ENCODE peak calls at places on chromosomes 7 and 10, in eight cellular contexts. F, I, Y, Z, E, G, J and L are unnamed samples.

GRCh38 chr10:73780966-73781365 is 882 bp upstream of the CHCHD1 start:
- DNase-seq in Y (peak), G (no peak), F (no peak), I (no peak), E (no peak), J (peak), Z (no peak), L (no peak)

GRCh38 chr7:20561908-20562307 is 53.6 kb upstream of the ABCB5 start:
- DNase-seq in G (no peak), Y (no peak), F (no peak), E (peak), I (peak), J (no peak), Z (no peak), L (no peak)

GRCh38 chr7:112266595-112267270 is 60.2 kb downstream of the ZNF277 start:
- DNase-seq in Z (no peak), Y (peak), J (peak), E (no peak), G (peak), I (peak), F (no peak), L (no peak)

GRCh38 chr10:26519803-26520202 is 81.7 kb downstream of the APBB1IP start:
- DNase-seq in F (no peak), E (no peak), I (no peak), Z (no peak), Y (no peak), G (no peak), J (no peak), L (no peak)

GRCh38 chr7:42726066-42726785 is 185.6 kb downstream of the C7orf25 start:
- DNase-seq in E (no peak), J (no peak), Z (no peak), G (no peak), Y (peak), I (peak), F (no peak), L (no peak)

GRCh38 chr10:74612195-74612594 is 214.2 kb upstream of the KAT6B start:
- DNase-seq in I (peak), G (no peak), J (peak), E (no peak), Y (peak), F (no peak), Z (no peak), L (no peak)

GRCh38 chr7:96637531-96637930 is 72.1 kb downstream of the SEM1 start:
- DNase-seq in I (no peak), G (no peak), E (no peak), Z (no peak), F (no peak), J (no peak), Y (no peak), L (no peak)

GRCh38 chr10:100043796-100044195 is 34.0 kb upstream of the DNMBP start:
- DNase-seq in Z (no peak), Y (peak), G (no peak), E (peak), I (peak), J (peak), F (peak), L (no peak)

GRCh38 chr10:84783386-84783785 is 455.0 kb downstream of the CCSER2 start:
- DNase-seq in J (no peak), I (peak), Y (peak), F (no peak), Z (no peak), G (peak), E (peak), L (no peak)

GRCh38 chr10:58981051-58981450 is 195.4 kb upstream of the PHYHIPL start:
- DNase-seq in Z (no peak), G (no peak), J (no peak), I (no peak), Y (no peak), F (no peak), E (no peak), L (no peak)

GRCh38 chr7:55249332-55249731 is 115.8 kb upstream of the LANCL2 start:
- DNase-seq in J (no peak), E (no peak), Y (no peak), Z (no peak), F (no peak), I (no peak), G (no peak), L (no peak)

GRCh38 chr7:154860621-154861375 is 142.1 kb downstream of the PAXIP1 start:
- DNase-seq in E (no peak), G (no peak), Z (no peak), Y (no peak), J (no peak), I (no peak), F (no peak), L (no peak)

GRCh38 chr7:107972075-107972482 is 30.9 kb downstream of the LAMB1 start:
- DNase-seq in E (peak), F (peak), I (peak), Z (no peak), Y (peak), J (peak), G (no peak), L (no peak)

GRCh38 chr10:128150045-128150493 is 23.8 kb upstream of the MKI67 start:
- DNase-seq in Y (peak), F (no peak), I (peak), E (peak), J (peak), G (peak), Z (peak), L (peak)

GRCh38 chr10:102396251-102396650 is 746 bp downstream of the NFKB2 start:
- DNase-seq in J (no peak), F (no peak), G (no peak), Z (no peak), I (no peak), E (no peak), Y (no peak), L (no peak)

GRCh38 chr7:108348913-108349312 is 107.3 kb downstream of the NRCAM start:
- DNase-seq in G (peak), I (peak), Z (no peak), Y (peak), J (peak), F (no peak), E (no peak), L (no peak)

GRCh38 chr10:77226871-77227557 is 410.6 kb downstream of the KCNMA1 start:
- DNase-seq in G (no peak), Y (peak), J (peak), I (no peak), Z (no peak), E (no peak), F (no peak), L (no peak)

GRCh38 chr7:41956276-41956675 is 253.4 kb upstream of the INHBA start:
- DNase-seq in F (no peak), G (no peak), I (no peak), Z (no peak), Y (no peak), E (no peak), J (no peak), L (no peak)

GRCh38 chr7:90824386-90825307 is 228.5 kb downstream of the CDK14 start:
- DNase-seq in F (no peak), E (peak), I (peak), G (peak), Z (no peak), J (peak), Y (peak), L (no peak)

GRCh38 chr10:61399386-61399785 is 53.8 kb downstream of the TMEM26 start:
- DNase-seq in E (no peak), I (no peak), Z (no peak), G (no peak), J (peak), F (no peak), Y (peak), L (no peak)

GRCh38 chr7:102080371-102081243 is 206.1 kb upstream of the SH2B2 start:
- DNase-seq in F (no peak), Z (no peak), E (no peak), Y (no peak), G (no peak), I (no peak), J (no peak), L (peak)

GRCh38 chr7:954330-955238 is at the start of gene ADAP1:
- DNase-seq in F (no peak), G (peak), E (peak), Z (peak), J (peak), Y (peak), I (peak), L (no peak)

GRCh38 chr7:156554488-156554887 is 86.1 kb upstream of the RNF32 start:
- DNase-seq in E (no peak), Z (no peak), Y (no peak), I (no peak), G (no peak), F (no peak), J (no peak), L (no peak)

GRCh38 chr10:30970760-30971460 is 60.8 kb downstream of the ZNF438 start:
- DNase-seq in Y (peak), E (no peak), J (peak), G (no peak), F (no peak), Z (no peak), I (peak), L (no peak)

GRCh38 chr10:70664702-70665195 is 7.6 kb upstream of the ADAMTS14 start:
- DNase-seq in E (peak), Y (peak), Z (no peak), J (peak), F (no peak), I (peak), G (peak), L (no peak)
- H3K27ac ChIP-seq in E (no peak), Y (peak), Z (peak), J (peak), F (no peak), I (no peak), G (no peak), L (peak)

GRCh38 chr7:77833136-77833535 is 34.6 kb downstream of the PHTF2 start:
- DNase-seq in G (no peak), E (no peak), Z (no peak), J (peak), I (no peak), F (no peak), Y (peak), L (no peak)

GRCh38 chr7:77827999-77828398 is 29.4 kb downstream of the PHTF2 start:
- DNase-seq in Y (no peak), G (no peak), F (no peak), E (no peak), Z (no peak), I (no peak), J (no peak), L (no peak)

GRCh38 chr7:77830649-77831355 is 32.2 kb downstream of the PHTF2 start:
- DNase-seq in Z (no peak), Y (peak), G (no peak), I (no peak), J (peak), F (no peak), E (no peak), L (no peak)

GRCh38 chr7:77831953-77832352 is 33.4 kb downstream of the PHTF2 start:
- DNase-seq in E (no peak), J (no peak), F (no peak), Z (no peak), Y (no peak), G (no peak), I (no peak), L (no peak)

DNA sequence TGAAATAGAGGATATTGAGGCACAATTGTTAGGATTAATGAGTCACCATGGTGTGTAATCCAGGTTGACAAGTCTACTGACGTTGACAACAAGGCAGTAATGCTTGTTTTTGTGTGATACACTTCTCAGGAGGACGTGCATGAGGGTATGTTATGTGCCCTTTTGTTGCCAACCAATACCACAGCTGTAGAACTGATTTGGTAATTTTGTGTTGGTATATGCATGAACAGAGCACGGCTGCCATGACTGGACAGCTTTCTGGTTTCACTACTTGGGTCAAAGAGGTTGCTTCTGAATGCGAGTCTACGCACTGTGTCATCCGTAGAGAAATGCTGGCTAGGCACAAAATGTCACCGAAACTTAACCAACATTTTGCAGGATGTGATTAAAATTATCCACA is 32.9 kb downstream of the PHTF2 start:
- DNase-seq in Z (no peak), Y (no peak), J (no peak), I (no peak), G (no peak), F (no peak), E (no peak), L (no peak)
- H3K27ac ChIP-seq in Z (no peak), Y (no peak), J (no peak), I (no peak), G (no peak), F (peak), E (no peak), L (no peak)

GRCh38 chr10:33773895-33774480 is 439.5 kb upstream of the NRP1 start:
- DNase-seq in G (no peak), Z (no peak), I (no peak), Y (no peak), E (no peak), F (no peak), J (no peak), L (no peak)
- H3K27ac ChIP-seq in G (no peak), Z (no peak), I (no peak), Y (no peak), E (no peak), F (no peak), J (no peak), L (no peak)

GRCh38 chr7:99096124-99096887 is 47.6 kb downstream of the SMURF1 start:
- DNase-seq in F (no peak), I (no peak), Y (no peak), J (peak), E (no peak), G (no peak), Z (no peak), L (no peak)
- H3K27ac ChIP-seq in F (peak), I (peak), Y (no peak), J (peak), E (no peak), G (no peak), Z (peak), L (peak)

GRCh38 chr7:100598425-100598824 is 3.7 kb upstream of the PCOLCE start:
- DNase-seq in J (peak), Y (peak), G (no peak), Z (no peak), E (no peak), F (no peak), I (peak), L (no peak)
- H3K27ac ChIP-seq in J (no peak), Y (no peak), G (no peak), Z (no peak), E (no peak), F (no peak), I (no peak), L (no peak)